ENCODE peak calls at places on chromosomes 3 and 15, in five cellular contexts. One of them, this sample, is unnamed.

GRCh38 chr3:129599607-129600006 is 6.9 kb downstream of the PLXND1 start:
- DNase-seq in A549: peak; percentile 47
- DNase-seq in HEK293T: no peak
- DNase-seq in HepG2: no peak
- DNase-seq in K562: peak; percentile 45
- DNase-seq in this sample: peak; percentile 82

GRCh38 chr3:21226086-21226485 is 524.9 kb downstream of the ZNF385D start:
- DNase-seq in A549: no peak
- DNase-seq in HEK293T: no peak
- DNase-seq in HepG2: no peak
- DNase-seq in K562: no peak
- DNase-seq in this sample: no peak

GRCh38 chr3:156371683-156372082 is 183.2 kb downstream of the SSR3 start:
- DNase-seq in A549: no peak
- DNase-seq in HEK293T: no peak
- DNase-seq in HepG2: no peak
- DNase-seq in K562: no peak
- DNase-seq in this sample: no peak

GRCh38 chr15:100020614-100021013 is 287.4 kb upstream of the LYSMD4 start:
- DNase-seq in A549: no peak
- DNase-seq in HEK293T: no peak
- DNase-seq in HepG2: no peak
- DNase-seq in K562: no peak
- DNase-seq in this sample: no peak

GRCh38 chr3:187196573-187197094 is 652 bp upstream of the RTP1 start:
- DNase-seq in A549: no peak
- DNase-seq in HEK293T: no peak
- DNase-seq in HepG2: no peak
- DNase-seq in K562: no peak
- DNase-seq in this sample: no peak

GRCh38 chr3:184277366-184277765 is 1.5 kb downstream of the ECE2 start:
- DNase-seq in A549: no peak
- DNase-seq in HEK293T: no peak
- DNase-seq in HepG2: no peak
- DNase-seq in K562: no peak
- DNase-seq in this sample: no peak

GRCh38 chr15:62591842-62592838 is 427.1 kb upstream of the C2CD4B start:
- DNase-seq in A549: peak; percentile 54
- DNase-seq in HEK293T: no peak
- DNase-seq in HepG2: peak; percentile 13
- DNase-seq in K562: no peak
- DNase-seq in this sample: peak; percentile 23

GRCh38 chr15:47801522-47801921 is 84.2 kb downstream of the SEMA6D start:
- DNase-seq in A549: no peak
- DNase-seq in HEK293T: no peak
- DNase-seq in HepG2: no peak
- DNase-seq in K562: no peak
- DNase-seq in this sample: no peak

GRCh38 chr3:193975072-193975535 is 160.8 kb upstream of the HES1 start:
- DNase-seq in A549: peak; percentile 10
- DNase-seq in HEK293T: no peak
- DNase-seq in HepG2: peak; percentile 4
- DNase-seq in K562: no peak
- DNase-seq in this sample: no peak

GRCh38 chr15:81612631-81613030 is 238.6 kb upstream of the TMC3 start:
- DNase-seq in A549: no peak
- DNase-seq in HEK293T: no peak
- DNase-seq in HepG2: no peak
- DNase-seq in K562: no peak
- DNase-seq in this sample: no peak

GRCh38 chr3:184568591-184568917 is 7.0 kb downstream of the EPHB3 start:
- DNase-seq in A549: no peak
- DNase-seq in HEK293T: no peak
- DNase-seq in HepG2: no peak
- DNase-seq in K562: no peak
- DNase-seq in this sample: no peak

GRCh38 chr15:83323296-83323711 is 38.8 kb upstream of the BNC1 start:
- DNase-seq in A549: peak; percentile 95
- DNase-seq in HEK293T: no peak
- DNase-seq in HepG2: no peak
- DNase-seq in K562: no peak
- DNase-seq in this sample: peak; percentile 98

GRCh38 chr15:65827065-65827464 is 35.0 kb upstream of the DENND4A start:
- DNase-seq in A549: no peak
- DNase-seq in HEK293T: no peak
- DNase-seq in HepG2: no peak
- DNase-seq in K562: no peak
- DNase-seq in this sample: no peak

GRCh38 chr15:74038707-74039655 is 43.4 kb downstream of the GOLGA6A start:
- DNase-seq in A549: no peak
- DNase-seq in HEK293T: no peak
- DNase-seq in HepG2: no peak
- DNase-seq in K562: peak; percentile 55
- DNase-seq in this sample: peak; percentile 77

GRCh38 chr15:77633134-77633912 is 611 bp upstream of the LINGO1 start:
- DNase-seq in A549: peak; percentile 90
- DNase-seq in HEK293T: peak; percentile 94
- DNase-seq in HepG2: peak; percentile 62
- DNase-seq in K562: peak; percentile 86
- DNase-seq in this sample: peak; percentile 70

GRCh38 chr3:193732391-193732790 is 139.4 kb downstream of the OPA1 start:
- DNase-seq in A549: peak; percentile 57
- DNase-seq in HEK293T: no peak
- DNase-seq in HepG2: peak; percentile 89
- DNase-seq in K562: no peak
- DNase-seq in this sample: peak; percentile 91

GRCh38 chr15:62928242-62928995 is 114.1 kb upstream of the TPM1 start:
- DNase-seq in A549: peak; percentile 87
- DNase-seq in HEK293T: no peak
- DNase-seq in HepG2: peak; percentile 37
- DNase-seq in K562: no peak
- DNase-seq in this sample: peak; percentile 92

GRCh38 chr3:50390523-50391177 is 31.3 kb upstream of the TMEM115 start:
- DNase-seq in A549: no peak
- DNase-seq in HEK293T: no peak
- DNase-seq in HepG2: no peak
- DNase-seq in K562: peak; percentile 24
- DNase-seq in this sample: no peak

GRCh38 chr3:177263615-177264365 is 66.5 kb upstream of the TBL1XR1 start:
- DNase-seq in A549: no peak
- DNase-seq in HEK293T: no peak
- DNase-seq in HepG2: no peak
- DNase-seq in K562: peak; percentile 19
- DNase-seq in this sample: peak; percentile 54

GRCh38 chr3:172550347-172550943 is 27.2 kb upstream of the TNFSF10 start:
- DNase-seq in A549: peak; percentile 45
- DNase-seq in HEK293T: no peak
- DNase-seq in HepG2: no peak
- DNase-seq in K562: peak; percentile 25
- DNase-seq in this sample: peak; percentile 98

DNA sequence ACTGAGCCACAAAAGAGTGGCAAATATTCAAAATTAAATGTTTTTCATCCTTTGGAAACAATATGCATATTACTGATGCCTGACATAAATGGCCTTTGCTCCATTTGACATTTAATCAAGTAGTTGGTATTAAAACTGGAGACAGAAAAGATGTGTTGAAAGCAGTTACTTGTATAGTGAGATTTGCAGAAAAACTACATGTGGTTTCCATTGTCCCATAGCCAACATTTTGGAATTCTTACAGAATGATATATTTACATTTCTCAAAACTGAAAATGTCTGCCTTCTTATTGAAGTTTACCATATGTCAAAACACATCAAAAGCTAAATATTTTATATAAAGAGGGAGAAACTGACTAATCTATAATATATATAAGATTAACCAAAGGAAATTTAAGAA is 21.6 kb downstream of the SHOX2 start:
- DNase-seq in A549: no peak
- DNase-seq in HEK293T: no peak
- DNase-seq in HepG2: no peak
- DNase-seq in K562: no peak
- DNase-seq in this sample: no peak
- TF ChIP-seq BHLHE40 in A549: no peak
- TF ChIP-seq BHLHE40 in HEK293T: no peak
- TF ChIP-seq BHLHE40 in HepG2: no peak
- TF ChIP-seq BHLHE40 in K562: no peak
- TF ChIP-seq BHLHE40 in this sample: no peak

GRCh38 chr3:98733055-98733777 is 29.9 kb upstream of the ST3GAL6 start:
- DNase-seq in A549: no peak
- DNase-seq in HEK293T: peak; percentile 43
- DNase-seq in HepG2: peak; percentile 12
- DNase-seq in K562: no peak
- DNase-seq in this sample: no peak
- TF ChIP-seq BHLHE40 in A549: no peak
- TF ChIP-seq BHLHE40 in HEK293T: no peak
- TF ChIP-seq BHLHE40 in HepG2: no peak
- TF ChIP-seq BHLHE40 in K562: no peak
- TF ChIP-seq BHLHE40 in this sample: no peak

GRCh38 chr15:101723161-101723873 is 956 bp downstream of the TARS3 start:
- DNase-seq in A549: no peak
- DNase-seq in HEK293T: no peak
- DNase-seq in HepG2: no peak
- DNase-seq in K562: no peak
- DNase-seq in this sample: peak; percentile 26
- TF ChIP-seq BHLHE40 in A549: no peak
- TF ChIP-seq BHLHE40 in HEK293T: no peak
- TF ChIP-seq BHLHE40 in HepG2: no peak
- TF ChIP-seq BHLHE40 in K562: no peak
- TF ChIP-seq BHLHE40 in this sample: no peak

GRCh38 chr3:89113887-89114840 is 6.7 kb downstream of the EPHA3 start:
- DNase-seq in A549: peak; percentile 69
- DNase-seq in HEK293T: peak; percentile 59
- DNase-seq in HepG2: peak; percentile 20
- DNase-seq in K562: no peak
- DNase-seq in this sample: peak; percentile 42
- TF ChIP-seq BHLHE40 in A549: no peak
- TF ChIP-seq BHLHE40 in HEK293T: no peak
- TF ChIP-seq BHLHE40 in HepG2: no peak
- TF ChIP-seq BHLHE40 in K562: no peak
- TF ChIP-seq BHLHE40 in this sample: no peak

GRCh38 chr3:195005251-195005620 is 265.7 kb downstream of the XXYLT1 start:
- DNase-seq in A549: no peak
- DNase-seq in HEK293T: no peak
- DNase-seq in HepG2: no peak
- DNase-seq in K562: no peak
- DNase-seq in this sample: no peak
- TF ChIP-seq BHLHE40 in A549: no peak
- TF ChIP-seq BHLHE40 in HEK293T: no peak
- TF ChIP-seq BHLHE40 in HepG2: no peak
- TF ChIP-seq BHLHE40 in K562: no peak
- TF ChIP-seq BHLHE40 in this sample: no peak

This sample was measured in IMR-90.